ENCODE peak calls at places on chromosomes 3 and 15, in six cellular contexts. One of them, this sample, is unnamed.

GRCh38 chr3:100893590-100893989 is 99.6 kb downstream of the ABI3BP start:
- DNase-seq in DND-41: no peak
- DNase-seq in mucosa of descending colon: no peak
- DNase-seq in brain microvascular endothelial cell: peak; percentile 66
- DNase-seq in retinal pigment epithelial cell: no peak
- DNase-seq in AG10803: peak; percentile 34
- DNase-seq in this sample: no peak

GRCh38 chr3:55555866-55556621 is 68.9 kb upstream of the WNT5A start:
- DNase-seq in AG10803: no peak
- DNase-seq in DND-41: no peak
- DNase-seq in brain microvascular endothelial cell: no peak
- DNase-seq in mucosa of descending colon: no peak
- DNase-seq in retinal pigment epithelial cell: no peak
- DNase-seq in this sample: no peak

GRCh38 chr3:45807133-45807532 is 10.8 kb upstream of the SLC6A20 start:
- DNase-seq in brain microvascular endothelial cell: no peak
- DNase-seq in AG10803: no peak
- DNase-seq in retinal pigment epithelial cell: no peak
- DNase-seq in mucosa of descending colon: no peak
- DNase-seq in DND-41: peak; percentile 3
- DNase-seq in this sample: no peak

GRCh38 chr3:64238971-64239667 is 13.9 kb upstream of the PRICKLE2 start:
- DNase-seq in brain microvascular endothelial cell: peak; percentile 96
- DNase-seq in retinal pigment epithelial cell: peak; percentile 84
- DNase-seq in AG10803: peak; percentile 99
- DNase-seq in mucosa of descending colon: peak; percentile 63
- DNase-seq in DND-41: no peak
- DNase-seq in this sample: no peak

GRCh38 chr3:196694941-196695848 is 16.9 kb downstream of the CEP19 start:
- DNase-seq in mucosa of descending colon: no peak
- DNase-seq in AG10803: no peak
- DNase-seq in brain microvascular endothelial cell: no peak
- DNase-seq in DND-41: no peak
- DNase-seq in retinal pigment epithelial cell: no peak
- DNase-seq in this sample: no peak

GRCh38 chr3:43855674-43856299 is 165.0 kb downstream of the ABHD5 start:
- DNase-seq in retinal pigment epithelial cell: no peak
- DNase-seq in brain microvascular endothelial cell: peak; percentile 48
- DNase-seq in DND-41: peak; percentile 32
- DNase-seq in AG10803: peak; percentile 53
- DNase-seq in mucosa of descending colon: no peak
- DNase-seq in this sample: no peak

GRCh38 chr3:127134887-127135240 is 58.1 kb upstream of the PRR23E start:
- DNase-seq in DND-41: no peak
- DNase-seq in retinal pigment epithelial cell: no peak
- DNase-seq in AG10803: no peak
- DNase-seq in brain microvascular endothelial cell: no peak
- DNase-seq in mucosa of descending colon: no peak
- DNase-seq in this sample: no peak

GRCh38 chr15:70265986-70266385 is 168.3 kb upstream of the TLE3 start:
- DNase-seq in brain microvascular endothelial cell: no peak
- DNase-seq in AG10803: no peak
- DNase-seq in mucosa of descending colon: no peak
- DNase-seq in retinal pigment epithelial cell: no peak
- DNase-seq in DND-41: no peak
- DNase-seq in this sample: no peak

GRCh38 chr3:129992781-129993180 is 18.3 kb downstream of the TRH start:
- DNase-seq in retinal pigment epithelial cell: no peak
- DNase-seq in mucosa of descending colon: no peak
- DNase-seq in brain microvascular endothelial cell: no peak
- DNase-seq in DND-41: no peak
- DNase-seq in AG10803: no peak
- DNase-seq in this sample: no peak

GRCh38 chr15:78209646-78210348 is 24.6 kb downstream of the ACSBG1 start:
- DNase-seq in AG10803: no peak
- DNase-seq in mucosa of descending colon: peak; percentile 78
- DNase-seq in DND-41: no peak
- DNase-seq in brain microvascular endothelial cell: no peak
- DNase-seq in retinal pigment epithelial cell: no peak
- DNase-seq in this sample: no peak

GRCh38 chr3:100523050-100523760 is 30.8 kb downstream of the TMEM45A start:
- DNase-seq in mucosa of descending colon: no peak
- DNase-seq in AG10803: no peak
- DNase-seq in retinal pigment epithelial cell: no peak
- DNase-seq in DND-41: no peak
- DNase-seq in brain microvascular endothelial cell: no peak
- DNase-seq in this sample: no peak

GRCh38 chr3:161349529-161350278 is 21.6 kb downstream of the SPTSSB start:
- DNase-seq in retinal pigment epithelial cell: peak; percentile 69
- DNase-seq in mucosa of descending colon: no peak
- DNase-seq in DND-41: peak; percentile 32
- DNase-seq in AG10803: peak; percentile 89
- DNase-seq in brain microvascular endothelial cell: peak; percentile 80
- DNase-seq in this sample: peak; percentile 91

GRCh38 chr15:69661446-69661845 is 208.8 kb downstream of the RPLP1 start:
- DNase-seq in AG10803: no peak
- DNase-seq in retinal pigment epithelial cell: no peak
- DNase-seq in brain microvascular endothelial cell: no peak
- DNase-seq in DND-41: no peak
- DNase-seq in mucosa of descending colon: no peak
- DNase-seq in this sample: no peak

GRCh38 chr15:83747050-83747717 is 93.3 kb downstream of the ADAMTSL3 start:
- DNase-seq in AG10803: peak; percentile 23
- DNase-seq in brain microvascular endothelial cell: peak; percentile 40
- DNase-seq in retinal pigment epithelial cell: no peak
- DNase-seq in DND-41: no peak
- DNase-seq in mucosa of descending colon: no peak
- DNase-seq in this sample: no peak

GRCh38 chr15:65824031-65824743 is 32.1 kb upstream of the DENND4A start:
- DNase-seq in brain microvascular endothelial cell: peak; percentile 60
- DNase-seq in retinal pigment epithelial cell: no peak
- DNase-seq in mucosa of descending colon: no peak
- DNase-seq in AG10803: peak; percentile 64
- DNase-seq in DND-41: peak; percentile 14
- DNase-seq in this sample: no peak

GRCh38 chr15:72515591-72516389 is 41.7 kb downstream of the ARIH1 start:
- DNase-seq in brain microvascular endothelial cell: no peak
- DNase-seq in mucosa of descending colon: no peak
- DNase-seq in retinal pigment epithelial cell: peak; percentile 12
- DNase-seq in AG10803: peak; percentile 67
- DNase-seq in DND-41: no peak
- DNase-seq in this sample: no peak

GRCh38 chr3:194274424-194275085 is 76.6 kb downstream of the CPN2 start:
- DNase-seq in mucosa of descending colon: no peak
- DNase-seq in brain microvascular endothelial cell: no peak
- DNase-seq in AG10803: peak; percentile 39
- DNase-seq in retinal pigment epithelial cell: no peak
- DNase-seq in DND-41: no peak
- DNase-seq in this sample: no peak

GRCh38 chr15:80433836-80434235 is 29.7 kb downstream of the ARNT2 start:
- DNase-seq in AG10803: no peak
- DNase-seq in mucosa of descending colon: no peak
- DNase-seq in DND-41: no peak
- DNase-seq in brain microvascular endothelial cell: no peak
- DNase-seq in retinal pigment epithelial cell: peak; percentile 19
- DNase-seq in this sample: no peak

GRCh38 chr15:45829336-45830153 is 194.7 kb downstream of the SQOR start:
- DNase-seq in AG10803: no peak
- DNase-seq in mucosa of descending colon: peak; percentile 57
- DNase-seq in DND-41: no peak
- DNase-seq in retinal pigment epithelial cell: no peak
- DNase-seq in brain microvascular endothelial cell: no peak
- DNase-seq in this sample: no peak

GRCh38 chr3:45011756-45012441 is 14.2 kb upstream of the CLEC3B start:
- DNase-seq in DND-41: no peak
- DNase-seq in AG10803: peak; percentile 97
- DNase-seq in retinal pigment epithelial cell: no peak
- DNase-seq in mucosa of descending colon: peak; percentile 60
- DNase-seq in brain microvascular endothelial cell: peak; percentile 83
- DNase-seq in this sample: peak; percentile 72

GRCh38 chr3:119700269-119700919 is 2.4 kb upstream of the CFAP91 start:
- DNase-seq in mucosa of descending colon: no peak
- DNase-seq in DND-41: no peak
- DNase-seq in retinal pigment epithelial cell: no peak
- DNase-seq in brain microvascular endothelial cell: peak; percentile 56
- DNase-seq in AG10803: peak; percentile 13
- DNase-seq in this sample: peak; percentile 63

GRCh38 chr3:123406598-123406997 is 42.3 kb downstream of the ADCY5 start:
- DNase-seq in AG10803: no peak
- DNase-seq in mucosa of descending colon: peak; percentile 56
- DNase-seq in brain microvascular endothelial cell: no peak
- DNase-seq in DND-41: no peak
- DNase-seq in retinal pigment epithelial cell: no peak
- DNase-seq in this sample: no peak

DNA sequence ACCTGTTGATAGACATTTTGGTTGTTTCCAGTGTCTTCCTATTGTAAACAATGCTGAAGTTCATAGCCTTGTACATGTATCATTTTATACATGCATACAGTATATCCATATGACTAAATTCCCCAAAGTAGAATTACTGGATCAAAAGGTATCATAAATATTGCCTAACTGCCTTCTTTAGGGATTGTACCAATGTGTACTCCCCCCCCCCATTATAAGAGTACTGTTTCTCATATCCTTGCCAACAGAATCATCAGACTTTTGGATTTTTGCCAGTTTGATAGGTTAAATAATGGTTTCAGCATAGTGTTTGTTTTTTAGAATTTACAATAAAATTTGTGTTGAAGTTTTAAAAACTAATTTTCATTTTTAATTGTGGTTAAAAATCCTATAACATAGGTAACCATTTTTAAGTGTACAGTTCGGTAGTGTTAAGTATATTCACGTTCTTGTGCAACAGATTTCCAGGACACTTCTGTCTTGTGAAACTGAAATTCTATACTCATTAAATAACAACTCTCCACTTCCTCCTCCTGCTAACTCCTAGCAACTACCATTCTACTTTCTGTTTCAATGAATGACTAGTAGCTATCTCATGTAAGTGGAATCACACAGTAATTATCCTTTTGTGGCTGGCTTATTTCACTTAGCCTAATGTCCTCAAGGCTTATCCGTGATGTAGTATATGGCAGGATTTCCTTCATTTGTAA is 30.8 kb upstream of the MAP3K13 start:
- DNase-seq in retinal pigment epithelial cell: no peak
- DNase-seq in brain microvascular endothelial cell: peak; percentile 28
- DNase-seq in AG10803: peak; percentile 50
- DNase-seq in mucosa of descending colon: no peak
- DNase-seq in DND-41: no peak
- DNase-seq in this sample: peak; percentile 90
- H3K4me3 ChIP-seq in retinal pigment epithelial cell: no peak overlapping the region
- H3K4me3 ChIP-seq in brain microvascular endothelial cell: no peak overlapping the region
- H3K4me3 ChIP-seq in AG10803: no peak overlapping the region
- H3K4me3 ChIP-seq in mucosa of descending colon: no peak overlapping the region
- H3K4me3 ChIP-seq in DND-41: no peak overlapping the region
- H3K4me3 ChIP-seq in this sample: no peak overlapping the region

GRCh38 chr3:154304116-154304786 is 20.0 kb downstream of the DHX36 start:
- DNase-seq in DND-41: no peak
- DNase-seq in brain microvascular endothelial cell: no peak
- DNase-seq in AG10803: peak; percentile 51
- DNase-seq in mucosa of descending colon: no peak
- DNase-seq in retinal pigment epithelial cell: peak; percentile 4
- DNase-seq in this sample: no peak

GRCh38 chr3:154304936-154305335 is 19.4 kb downstream of the DHX36 start:
- DNase-seq in mucosa of descending colon: no peak
- DNase-seq in retinal pigment epithelial cell: no peak
- DNase-seq in brain microvascular endothelial cell: no peak
- DNase-seq in DND-41: no peak
- DNase-seq in AG10803: no peak
- DNase-seq in this sample: no peak

GRCh38 chr3:154307363-154307762 is 16.9 kb downstream of the DHX36 start:
- DNase-seq in mucosa of descending colon: no peak
- DNase-seq in AG10803: no peak
- DNase-seq in DND-41: no peak
- DNase-seq in brain microvascular endothelial cell: no peak
- DNase-seq in retinal pigment epithelial cell: no peak
- DNase-seq in this sample: no peak

GRCh38 chr3:154301556-154301955 is 22.7 kb downstream of the DHX36 start:
- DNase-seq in retinal pigment epithelial cell: no peak
- DNase-seq in AG10803: no peak
- DNase-seq in mucosa of descending colon: no peak
- DNase-seq in DND-41: no peak
- DNase-seq in brain microvascular endothelial cell: no peak
- DNase-seq in this sample: no peak
- TF ChIP-seq CTCF in retinal pigment epithelial cell: no peak
- TF ChIP-seq CTCF in AG10803: no peak
- TF ChIP-seq CTCF in mucosa of descending colon: no peak
- TF ChIP-seq CTCF in DND-41: no peak
- TF ChIP-seq CTCF in brain microvascular endothelial cell: no peak
- TF ChIP-seq CTCF in this sample: peak; percentile 5

DNA sequence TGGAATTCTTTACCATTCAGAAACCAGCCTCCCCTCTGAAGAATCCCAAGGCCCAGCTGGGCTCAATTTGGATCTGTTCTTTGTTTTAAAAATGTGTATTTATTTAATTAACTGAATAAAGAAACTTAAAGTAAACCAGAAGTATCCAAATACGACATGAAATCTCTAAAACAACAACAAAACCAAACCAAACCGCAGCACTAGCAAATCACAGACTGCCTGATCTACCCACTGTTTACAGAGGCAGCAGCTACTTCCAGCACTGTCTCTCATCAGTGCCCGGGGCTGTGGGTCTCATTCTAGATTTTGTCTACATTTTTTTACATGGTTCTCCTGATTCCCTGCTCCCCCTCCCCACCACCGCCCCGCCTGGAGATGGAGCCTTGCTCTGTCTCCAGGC is 2.3 kb downstream of the FLNB start:
- DNase-seq in DND-41: no peak
- DNase-seq in retinal pigment epithelial cell: no peak
- DNase-seq in AG10803: peak; percentile 44
- DNase-seq in brain microvascular endothelial cell: no peak
- DNase-seq in mucosa of descending colon: no peak
- DNase-seq in this sample: no peak
- H3K4me3 ChIP-seq in DND-41: peak overlapping the region; percentile 75
- H3K4me3 ChIP-seq in retinal pigment epithelial cell: peak overlapping the region; percentile 99
- H3K4me3 ChIP-seq in AG10803: peak overlapping the region; percentile 100
- H3K4me3 ChIP-seq in brain microvascular endothelial cell: peak overlapping the region; percentile 99
- H3K4me3 ChIP-seq in mucosa of descending colon: no peak overlapping the region
- H3K4me3 ChIP-seq in this sample: peak overlapping the region; percentile 100

GRCh38 chr3:46878796-46879436 is 1.4 kb downstream of the PTH1R start:
- DNase-seq in DND-41: no peak
- DNase-seq in AG10803: no peak
- DNase-seq in retinal pigment epithelial cell: no peak
- DNase-seq in brain microvascular endothelial cell: no peak
- DNase-seq in mucosa of descending colon: no peak
- DNase-seq in this sample: no peak
- TF ChIP-seq CTCF in DND-41: no peak
- TF ChIP-seq CTCF in AG10803: no peak
- TF ChIP-seq CTCF in retinal pigment epithelial cell: no peak
- TF ChIP-seq CTCF in brain microvascular endothelial cell: no peak
- TF ChIP-seq CTCF in mucosa of descending colon: no peak
- TF ChIP-seq CTCF in this sample: peak; percentile 18